ENCODE peak calls at places on chromosomes 6 and 20, in eight cellular contexts. P, X, M, N, Y, F, S and C are unnamed samples. For H3K9me3, the result is how much of the 10 kb centered on the place peaks cover.

GRCh38 chr6:116564921-116565872 is 6.1 kb upstream of the RWDD1 start:
- DNase-seq in P (no peak), X (peak), M (peak), N (no peak), Y (no peak), F (peak), S (no peak), C (no peak)

GRCh38 chr20:46047821-46048220 is 18.8 kb downstream of the SLC12A5 start:
- DNase-seq in P (no peak), X (no peak), M (no peak), N (no peak), Y (no peak), F (no peak), S (no peak), C (no peak)

GRCh38 chr6:42322676-42323075 is 105.0 kb upstream of the MRPS10 start:
- DNase-seq in P (no peak), X (no peak), M (no peak), N (peak), Y (no peak), F (no peak), S (no peak), C (peak)

GRCh38 chr6:2263896-2264295 is 18.5 kb upstream of the GMDS start:
- DNase-seq in P (no peak), X (no peak), M (no peak), N (no peak), Y (no peak), F (no peak), S (no peak), C (no peak)

GRCh38 chr6:146027586-146028249 is 1.1 kb upstream of the GRM1 start:
- DNase-seq in P (no peak), X (no peak), M (no peak), N (peak), Y (peak), F (no peak), S (no peak), C (no peak)

GRCh38 chr6:149436647-149437046 is 36.6 kb downstream of the SUMO4 start:
- DNase-seq in P (no peak), X (no peak), M (no peak), N (no peak), Y (no peak), F (no peak), S (no peak), C (no peak)

GRCh38 chr20:51639206-51639832 is 96.8 kb upstream of the NFATC2 start:
- DNase-seq in P (peak), X (peak), M (peak), N (peak), Y (peak), F (peak), S (peak), C (peak)

GRCh38 chr6:111221804-111222203 is 134.5 kb downstream of the SLC16A10 start:
- DNase-seq in P (no peak), X (no peak), M (no peak), N (no peak), Y (no peak), F (no peak), S (no peak), C (no peak)

GRCh38 chr20:38337561-38338140 is 8.6 kb upstream of the LBP start:
- DNase-seq in P (no peak), X (no peak), M (no peak), N (peak), Y (peak), F (no peak), S (no peak), C (peak)

GRCh38 chr6:20789162-20789561 is 254.9 kb downstream of the CDKAL1 start:
- DNase-seq in P (no peak), X (no peak), M (no peak), N (no peak), Y (no peak), F (peak), S (no peak), C (no peak)

GRCh38 chr6:147559016-147559415 is 50.5 kb downstream of the SAMD5 start:
- DNase-seq in P (no peak), X (no peak), M (no peak), N (no peak), Y (no peak), F (no peak), S (no peak), C (no peak)

GRCh38 chr6:125421853-125422252 is 120.1 kb upstream of the HDDC2 start:
- DNase-seq in P (no peak), X (peak), M (peak), N (peak), Y (peak), F (no peak), S (no peak), C (peak)

GRCh38 chr20:53643031-53643832 is 49.6 kb upstream of the ZNF217 start:
- DNase-seq in P (no peak), X (peak), M (no peak), N (no peak), Y (no peak), F (peak), S (peak), C (no peak)

GRCh38 chr6:159267165-159267564 is 98.0 kb downstream of the FNDC1 start:
- DNase-seq in P (no peak), X (no peak), M (no peak), N (peak), Y (peak), F (peak), S (no peak), C (no peak)

GRCh38 chr20:20457392-20458126 is 89.7 kb downstream of the INSM1 start:
- DNase-seq in P (no peak), X (peak), M (no peak), N (no peak), Y (no peak), F (no peak), S (no peak), C (no peak)

GRCh38 chr6:42520786-42521607 is 42.8 kb upstream of the UBR2 start:
- DNase-seq in P (no peak), X (peak), M (no peak), N (no peak), Y (no peak), F (peak), S (no peak), C (no peak)

GRCh38 chr6:166436195-166437139 is 53.7 kb upstream of the MPC1 start:
- DNase-seq in P (no peak), X (no peak), M (no peak), N (no peak), Y (no peak), F (no peak), S (no peak), C (no peak)

GRCh38 chr6:111677186-111677990 is 71.7 kb upstream of the TRAF3IP2 start:
- DNase-seq in P (no peak), X (no peak), M (no peak), N (no peak), Y (no peak), F (no peak), S (no peak), C (no peak)

GRCh38 chr6:3260772-3261517 is 2.2 kb downstream of the PSMG4 start:
- DNase-seq in P (no peak), X (no peak), M (peak), N (no peak), Y (no peak), F (no peak), S (no peak), C (no peak)

DNA sequence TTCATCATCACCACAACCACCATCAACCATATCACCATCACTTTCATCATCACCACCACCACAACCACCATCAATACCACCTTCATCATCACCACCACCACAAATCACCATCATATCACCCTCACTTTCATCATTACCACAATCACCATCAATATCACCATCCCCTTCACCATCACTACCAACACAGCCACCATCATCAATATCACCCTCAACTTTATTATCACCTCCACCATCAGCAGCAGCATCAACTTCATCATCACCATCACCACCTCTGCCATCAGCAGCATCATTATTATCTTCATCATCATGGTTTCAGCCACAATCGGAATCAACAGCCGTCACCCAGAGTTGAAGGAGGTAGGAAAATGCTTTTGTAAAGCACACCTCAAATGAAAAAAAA is 225.7 kb upstream of the SULF2 start:
- DNase-seq in P (no peak), X (no peak), M (no peak), N (no peak), Y (no peak), F (no peak), S (no peak), C (no peak)
- H3K9me3 ChIP-seq in P (under half), X (under half), M (under half), N (under half), Y (under half), F (under half), S (under half), C (under half)

DNA sequence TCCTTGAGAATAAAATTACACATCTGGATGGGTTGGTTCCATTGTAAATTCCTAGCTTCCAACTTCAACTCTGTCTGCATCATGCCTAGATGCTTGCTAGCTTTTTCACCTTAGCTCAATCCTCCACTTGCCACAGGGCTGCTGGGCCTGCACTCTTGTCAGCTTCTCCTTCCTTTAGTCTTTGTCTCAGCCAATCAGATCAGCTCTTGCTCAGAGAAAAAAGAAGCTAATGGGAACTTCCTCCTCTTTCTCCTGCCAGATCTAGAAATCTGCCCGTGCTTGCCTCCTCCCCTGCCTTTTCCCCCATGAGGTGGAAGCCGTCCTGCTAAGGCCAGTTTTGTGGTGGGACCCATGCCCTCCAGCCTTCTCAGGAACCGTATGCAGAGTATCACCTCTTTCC is 18.5 kb downstream of the RAE1 start:
- DNase-seq in P (no peak), X (no peak), M (no peak), N (no peak), Y (no peak), F (no peak), S (no peak), C (no peak)
- H3K4me3 ChIP-seq in P (no peak), X (no peak), M (no peak), N (no peak), Y (no peak), F (no peak), S (no peak), C (no peak)

GRCh38 chr20:64026-64603 is 23.4 kb upstream of the DEFB125 start:
- DNase-seq in P (no peak), X (no peak), M (no peak), N (no peak), Y (no peak), F (no peak), S (no peak), C (no peak)
- H3K9me3 ChIP-seq in P (under half), X (under half), M (under half), N (half or more), Y (under half), F (under half), S (under half), C (under half)

DNA sequence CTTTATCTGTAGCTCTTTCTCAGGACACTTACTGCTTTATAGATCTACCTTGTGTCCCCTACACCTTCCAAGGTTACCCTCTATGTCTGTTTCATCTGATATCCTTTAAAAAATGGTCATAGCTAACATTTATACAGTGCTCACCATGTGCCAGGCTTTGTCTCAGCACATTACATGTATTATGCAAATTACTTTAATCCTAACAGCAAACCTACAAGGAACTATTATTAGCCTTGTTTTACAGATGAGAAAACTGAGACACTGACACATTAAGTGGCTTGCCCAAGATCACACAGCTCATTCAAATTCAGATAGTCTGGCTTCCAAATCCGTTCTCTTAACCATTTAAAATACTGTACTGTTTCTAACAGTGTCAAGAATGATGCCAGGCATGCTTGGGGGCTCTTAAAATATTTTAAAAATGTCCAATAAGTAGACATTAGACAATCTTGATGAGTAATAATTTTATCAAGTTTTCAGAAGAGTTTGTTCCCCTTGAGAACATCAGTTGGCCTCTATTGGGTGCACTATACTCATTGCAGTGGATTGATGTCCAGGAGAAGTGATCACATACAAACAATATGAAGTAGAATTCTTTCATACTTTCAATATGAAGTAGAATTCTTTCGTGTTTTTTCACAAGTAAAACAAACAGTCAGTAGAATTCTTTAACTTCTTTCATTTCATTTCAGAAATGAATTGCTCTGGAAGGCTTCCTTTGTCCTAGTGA is 69.6 kb downstream of the DNAH8 start:
- DNase-seq in P (no peak), X (peak), M (no peak), N (no peak), Y (no peak), F (peak), S (no peak), C (no peak)
- H3K4me3 ChIP-seq in P (no peak), X (no peak), M (no peak), N (no peak), Y (no peak), F (no peak), S (no peak), C (no peak)

DNA sequence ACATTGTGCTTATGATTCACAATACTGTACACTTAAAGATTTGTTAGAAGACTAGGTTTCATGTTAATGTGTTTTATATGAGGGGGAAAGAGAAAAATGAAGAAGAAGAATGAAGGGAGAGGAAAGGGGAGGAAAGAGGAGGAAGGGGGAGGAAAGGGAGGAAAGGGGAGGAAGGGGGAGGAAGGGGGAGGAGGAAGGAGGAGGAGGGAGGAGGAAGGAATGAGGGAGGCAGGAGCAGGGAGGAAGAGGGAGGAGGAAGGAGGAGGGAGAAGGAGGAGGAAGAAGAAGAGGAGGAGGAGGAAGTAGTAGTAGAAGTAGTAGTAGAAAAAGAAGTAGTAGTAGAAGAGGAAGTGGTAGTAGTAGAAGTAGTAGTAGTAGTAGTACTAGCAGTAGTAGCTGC is 70.6 kb downstream of the COL21A1 start:
- DNase-seq in P (no peak), X (no peak), M (no peak), N (no peak), Y (no peak), F (no peak), S (no peak), C (no peak)
- H3K9me3 ChIP-seq in P (under half), X (under half), M (under half), N (under half), Y (under half), F (under half), S (under half), C (under half)

GRCh38 chr6:132969188-132969587 is 154.8 kb downstream of the RPS12 start:
- DNase-seq in P (no peak), X (peak), M (no peak), N (no peak), Y (no peak), F (no peak), S (no peak), C (no peak)
- H3K4me3 ChIP-seq in P (no peak), X (no peak), M (no peak), N (no peak), Y (no peak), F (no peak), S (no peak), C (no peak)

DNA sequence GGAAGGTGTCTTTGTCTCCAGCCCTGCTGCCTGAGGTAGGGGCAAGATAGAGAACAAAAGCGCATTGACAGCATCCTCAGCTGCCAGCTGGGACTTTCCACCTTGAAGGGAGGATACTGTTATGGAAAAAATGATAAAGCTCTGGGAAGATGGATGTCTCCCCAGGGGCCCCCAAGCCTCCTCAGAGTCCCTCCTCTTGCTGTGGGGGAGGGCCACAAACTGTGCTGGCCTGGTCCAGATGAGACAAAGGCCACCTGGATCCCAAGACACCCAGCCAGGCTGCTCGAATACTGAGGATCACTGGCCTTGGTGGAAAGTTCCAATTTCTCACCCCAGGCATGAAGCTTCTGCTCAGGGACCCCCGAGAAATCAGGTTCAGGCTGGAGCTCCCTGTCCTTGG is 13.1 kb downstream of the REM1 start:
- DNase-seq in P (no peak), X (no peak), M (no peak), N (no peak), Y (no peak), F (no peak), S (no peak), C (no peak)
- H3K9me3 ChIP-seq in P (under half), X (under half), M (under half), N (under half), Y (under half), F (under half), S (under half), C (under half)